ENCODE peak calls at places on chromosomes 5 and 9, in four cellular contexts. B is IMR-90, S is stomach, H is spleen. W is an unnamed sample.

GRCh38 chr9:119839888-119840287 is 470.7 kb upstream of the BRINP1 start:
- DNase-seq in B (no peak), S (no peak), H (no peak), W (peak; percentile 47)

GRCh38 chr9:2567922-2568321 is 53.7 kb upstream of the VLDLR start:
- DNase-seq in B (no peak), S (no peak), H (no peak), W (no peak)

GRCh38 chr5:170411100-170411499 is 21.9 kb upstream of the KCNMB1 start:
- DNase-seq in B (no peak), S (no peak), H (no peak), W (no peak)

GRCh38 chr5:1931590-1932138 is 48.9 kb upstream of the IRX4 start:
- DNase-seq in B (no peak), S (peak; percentile 39), H (no peak), W (peak; percentile 48)

GRCh38 chr5:1108865-1109174 is 3.0 kb downstream of the SLC12A7 start:
- DNase-seq in B (no peak), S (no peak), H (no peak), W (no peak)

GRCh38 chr9:3346549-3346948 is 179.3 kb downstream of the RFX3 start:
- DNase-seq in B (no peak), S (no peak), H (no peak), W (no peak)

GRCh38 chr9:117344892-117345660 is 69.8 kb downstream of the ASTN2 start:
- DNase-seq in B (no peak), S (no peak), H (no peak), W (no peak)

GRCh38 chr9:84940294-84940693 is 270.8 kb downstream of the NTRK2 start:
- DNase-seq in B (no peak), S (no peak), H (no peak), W (no peak)

GRCh38 chr5:118647587-118647986 is 340.8 kb downstream of the DTWD2 start:
- DNase-seq in B (no peak), S (no peak), H (no peak), W (no peak)

GRCh38 chr9:123407537-123407828 is 51.5 kb downstream of the CRB2 start:
- DNase-seq in B (no peak), S (no peak), H (no peak), W (no peak)

GRCh38 chr9:95772320-95773060 is 103.0 kb upstream of the ERCC6L2 start:
- DNase-seq in B (peak; percentile 65), S (no peak), H (no peak), W (peak; percentile 79)

GRCh38 chr5:89351975-89352374 is 469.0 kb upstream of the MEF2C start:
- DNase-seq in B (peak; percentile 10), S (no peak), H (no peak), W (no peak)

GRCh38 chr5:116536279-116537161 is 38.1 kb downstream of the SEMA6A start:
- DNase-seq in B (no peak), S (no peak), H (no peak), W (peak; percentile 38)

GRCh38 chr9:106697390-106697789 is 165.6 kb upstream of the ZNF462 start:
- DNase-seq in B (no peak), S (no peak), H (no peak), W (no peak)

GRCh38 chr5:44002381-44002901 is 386.8 kb downstream of the FGF10 start:
- DNase-seq in B (peak; percentile 37), S (peak; percentile 74), H (no peak), W (no peak)

GRCh38 chr5:134592141-134592746 is 40.4 kb downstream of the SAR1B start:
- DNase-seq in B (peak; percentile 41), S (peak; percentile 60), H (no peak), W (no peak)

GRCh38 chr9:78196258-78196657 is 39.6 kb upstream of the CEP78 start:
- DNase-seq in B (no peak), S (no peak), H (no peak), W (no peak)

DNA sequence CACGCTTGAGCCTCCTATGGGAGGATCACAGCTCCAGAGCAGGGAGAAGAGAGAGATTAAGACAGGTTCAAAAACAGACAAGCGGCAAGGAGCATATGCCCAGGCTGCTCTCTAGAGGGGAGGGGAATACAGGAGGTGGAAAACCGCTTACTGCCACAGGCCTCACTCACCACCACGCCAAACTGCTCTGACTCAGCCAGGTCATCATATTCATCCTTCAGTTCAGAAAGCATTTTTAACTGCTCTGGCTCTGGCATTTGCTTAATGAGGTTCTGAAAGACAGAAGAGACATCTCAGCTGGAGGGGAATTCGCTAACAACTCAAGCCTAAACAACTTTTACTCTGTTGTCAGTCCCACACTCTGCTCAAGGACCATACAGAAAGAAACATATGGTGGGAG is 40.1 kb downstream of the PCDHGC5 start:
- DNase-seq in B (peak; percentile 88), S (no peak), H (no peak), W (no peak)
- TF ChIP-seq POLR2A in B (no peak), S (no peak), H (no peak), W (no peak)

GRCh38 chr9:14654932-14655331 is 38.3 kb downstream of the ZDHHC21 start:
- DNase-seq in B (peak; percentile 7), S (no peak), H (no peak), W (no peak)
- H3K9me3 ChIP-seq in B (peaks cover 4% of the 10 kb centered on the region), S (peaks cover 19% of the 10 kb centered on the region), H (peaks cover 27% of the 10 kb centered on the region), W (no peaks in the 10 kb centered on the region)

GRCh38 chr5:179142434-179143198 is 82.4 kb downstream of the ZNF354C start:
- DNase-seq in B (peak; percentile 87), S (no peak), H (no peak), W (no peak)
- H3K27ac ChIP-seq in B (no peak overlapping the region), S (no peak overlapping the region), H (no peak overlapping the region), W (no peak overlapping the region)

DNA sequence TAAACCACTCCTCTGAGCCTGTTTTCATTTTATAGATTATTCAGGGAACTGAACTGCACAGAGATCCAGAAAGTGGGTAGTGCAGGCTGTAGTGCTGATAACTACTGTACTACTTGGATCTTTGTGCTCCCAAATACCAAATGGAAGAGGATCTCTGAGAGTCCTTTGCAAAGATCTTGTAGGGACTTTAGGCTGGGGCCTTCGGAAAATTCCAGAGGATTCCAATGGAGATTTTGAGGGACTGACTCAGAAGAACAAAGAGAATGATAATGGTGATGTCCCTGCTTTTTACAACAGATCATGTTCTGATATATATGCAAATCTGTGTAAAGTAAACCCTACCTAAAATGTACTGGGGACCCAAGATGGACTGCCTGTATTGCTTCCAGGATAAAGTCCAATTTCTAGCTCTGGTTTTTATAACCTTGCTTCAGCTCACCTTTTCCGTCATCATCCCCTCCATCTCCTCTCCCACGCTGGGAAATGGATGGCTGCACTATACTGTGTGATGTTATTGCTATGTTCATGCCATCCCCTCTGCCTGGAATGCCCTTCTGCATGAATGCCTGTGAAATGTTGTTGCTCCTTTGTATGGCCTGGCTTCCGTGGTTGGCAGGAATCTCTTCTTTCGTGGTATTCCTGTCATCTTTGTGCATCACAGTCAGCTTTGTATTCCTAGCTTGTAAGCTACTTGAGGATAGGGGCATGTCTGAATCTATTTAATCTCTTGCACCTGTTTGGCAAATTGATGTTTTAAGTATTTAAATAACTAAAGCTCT is 9.7 kb upstream of the PSMD5 start:
- DNase-seq in B (peak; percentile 13), S (no peak), H (no peak), W (no peak)
- TF ChIP-seq POLR2A in B (no peak), S (no peak), H (no peak), W (no peak)

GRCh38 chr9:129323999-129324553 is 146.0 kb upstream of the IER5L start:
- DNase-seq in B (no peak), S (no peak), H (peak; percentile 49), W (no peak)
- H3K9me3 ChIP-seq in B (no peaks in the 10 kb centered on the region), S (no peaks in the 10 kb centered on the region), H (no peaks in the 10 kb centered on the region), W (no peaks in the 10 kb centered on the region)

GRCh38 chr5:172956228-172956627 is 3.0 kb upstream of the RPL26L1 start:
- DNase-seq in B (no peak), S (no peak), H (no peak), W (no peak)
- H3K27ac ChIP-seq in B (peak overlapping the region; percentile 36), S (peak overlapping the region; percentile 91), H (no peak overlapping the region), W (no peak overlapping the region)

GRCh38 chr9:81683704-81684103 is 5.6 kb downstream of the TLE1 start:
- DNase-seq in B (no peak), S (no peak), H (no peak), W (no peak)

GRCh38 chr9:81689343-81690175 is at the start of gene TLE1:
- DNase-seq in B (peak; percentile 100), S (peak; percentile 99), H (peak; percentile 98), W (peak; percentile 99)

GRCh38 chr9:81685763-81686613 is 3.4 kb downstream of the TLE1 start:
- DNase-seq in B (peak; percentile 55), S (no peak), H (no peak), W (no peak)

GRCh38 chr9:81687521-81688261 is 1.7 kb downstream of the TLE1 start:
- DNase-seq in B (no peak), S (peak; percentile 55), H (peak; percentile 89), W (peak; percentile 66)

GRCh38 chr9:81686614-81687520 is 2.5 kb downstream of the TLE1 start:
- DNase-seq in B (peak; percentile 87), S (peak; percentile 85), H (peak; percentile 94), W (peak; percentile 93)
- TF ChIP-seq POLR2A in B (peak; percentile 38), S (no peak), H (no peak), W (no peak)

GRCh38 chr9:40913928-40914673 is 214.4 kb downstream of the FOXD4L6 start:
- DNase-seq in B (no peak), S (no peak), H (no peak), W (no peak)
- H3K9me3 ChIP-seq in B (peaks cover 64% of the 10 kb centered on the region), S (peaks cover 94% of the 10 kb centered on the region), H (peaks cover 96% of the 10 kb centered on the region), W (no peaks in the 10 kb centered on the region)

GRCh38 chr5:6321078-6321477 is 57.3 kb downstream of the MED10 start:
- DNase-seq in B (no peak), S (no peak), H (no peak), W (no peak)
- H3K27ac ChIP-seq in B (no peak overlapping the region), S (no peak overlapping the region), H (no peak overlapping the region), W (no peak overlapping the region)

W was measured in testis.